ENCODE peak calls at places on chromosomes 7 and 10, in seven cellular contexts. H, Y, M, A, T, N and V are unnamed samples.

GRCh38 chr7:100580466-100581283 is 5.3 kb downstream of the LRCH4 start:
- DNase-seq in H (no peak), Y (no peak), M (no peak), A (no peak), T (no peak), N (no peak), V (no peak)

GRCh38 chr10:6343321-6344010 is 140.7 kb downstream of the PFKFB3 start:
- DNase-seq in H (no peak), Y (no peak), M (no peak), A (no peak), T (no peak), N (no peak), V (no peak)

GRCh38 chr7:106732045-106732444 is 71.1 kb upstream of the CCDC71L start:
- DNase-seq in H (no peak), Y (no peak), M (no peak), A (no peak), T (no peak), N (no peak), V (no peak)

GRCh38 chr10:123166618-123167017 is 12.4 kb downstream of the BUB3 start:
- DNase-seq in H (no peak), Y (no peak), M (no peak), A (no peak), T (no peak), N (no peak), V (no peak)

GRCh38 chr10:73875139-73875475 is 752 bp upstream of the CAMK2G start:
- DNase-seq in H (no peak), Y (no peak), M (no peak), A (peak), T (no peak), N (peak), V (peak)

GRCh38 chr7:74027124-74027682 is 770 bp upstream of the ELN start:
- DNase-seq in H (no peak), Y (no peak), M (no peak), A (no peak), T (no peak), N (no peak), V (no peak)

GRCh38 chr7:87344446-87344845 is 1.0 kb upstream of the CROT start:
- DNase-seq in H (no peak), Y (no peak), M (no peak), A (no peak), T (no peak), N (no peak), V (peak)

GRCh38 chr10:132395704-132396494 is 1.1 kb upstream of the PWWP2B start:
- DNase-seq in H (no peak), Y (no peak), M (no peak), A (no peak), T (peak), N (no peak), V (no peak)

GRCh38 chr10:33237736-33238624 is 96.5 kb downstream of the NRP1 start:
- DNase-seq in H (no peak), Y (peak), M (no peak), A (no peak), T (no peak), N (no peak), V (no peak)

GRCh38 chr10:317219-317868 is 182.1 kb downstream of the ZMYND11 start:
- DNase-seq in H (no peak), Y (no peak), M (no peak), A (no peak), T (no peak), N (peak), V (no peak)

GRCh38 chr7:44244282-44244681 is 43.5 kb downstream of the YKT6 start:
- DNase-seq in H (no peak), Y (peak), M (no peak), A (no peak), T (peak), N (peak), V (peak)

GRCh38 chr10:52316005-52316404 is 1.9 kb downstream of the DKK1 start:
- DNase-seq in H (no peak), Y (no peak), M (no peak), A (no peak), T (no peak), N (no peak), V (no peak)

GRCh38 chr10:110568055-110568735 is 700 bp downstream of the SMC3 start:
- DNase-seq in H (peak), Y (no peak), M (peak), A (peak), T (peak), N (peak), V (peak)

GRCh38 chr10:102419561-102420442 is 834 bp upstream of the FBXL15 start:
- DNase-seq in H (peak), Y (peak), M (no peak), A (peak), T (peak), N (peak), V (peak)

GRCh38 chr7:113710310-113711106 is 208.3 kb downstream of the PPP1R3A start:
- DNase-seq in H (no peak), Y (peak), M (no peak), A (no peak), T (peak), N (peak), V (peak)

GRCh38 chr7:74585844-74586243 is 71.7 kb upstream of the GTF2I start:
- DNase-seq in H (no peak), Y (no peak), M (no peak), A (no peak), T (no peak), N (no peak), V (no peak)

GRCh38 chr10:50653142-50653541 is 29.4 kb upstream of the SGMS1 start:
- DNase-seq in H (peak), Y (peak), M (no peak), A (no peak), T (no peak), N (peak), V (peak)

GRCh38 chr7:491958-492713 is 27.5 kb downstream of the PDGFA start:
- DNase-seq in H (no peak), Y (no peak), M (no peak), A (no peak), T (no peak), N (no peak), V (no peak)

GRCh38 chr7:156104501-156105336 is 292.5 kb upstream of the SHH start:
- DNase-seq in H (no peak), Y (no peak), M (no peak), A (no peak), T (no peak), N (no peak), V (no peak)

GRCh38 chr10:12841826-12842225 is 159.7 kb downstream of the CCDC3 start:
- DNase-seq in H (no peak), Y (no peak), M (no peak), A (no peak), T (no peak), N (no peak), V (no peak)

GRCh38 chr7:121938429-121938996 is 65.6 kb downstream of the PTPRZ1 start:
- DNase-seq in H (no peak), Y (no peak), M (no peak), A (no peak), T (no peak), N (no peak), V (no peak)

GRCh38 chr10:81018898-81019890 is 481.5 kb downstream of the SH2D4B start:
- DNase-seq in H (no peak), Y (peak), M (no peak), A (no peak), T (peak), N (no peak), V (peak)

GRCh38 chr10:86851329-86852207 is 95.1 kb downstream of the BMPR1A start:
- DNase-seq in H (no peak), Y (no peak), M (no peak), A (no peak), T (no peak), N (no peak), V (no peak)

GRCh38 chr10:26516540-26517101 is 78.5 kb downstream of the APBB1IP start:
- DNase-seq in H (no peak), Y (no peak), M (no peak), A (no peak), T (no peak), N (no peak), V (no peak)

GRCh38 chr7:98125758-98126157 is 19.1 kb downstream of the LMTK2 start:
- DNase-seq in H (no peak), Y (no peak), M (no peak), A (no peak), T (no peak), N (no peak), V (no peak)

GRCh38 chr7:44372560-44373417 is 47.4 kb upstream of the CAMK2B start:
- DNase-seq in H (no peak), Y (no peak), M (no peak), A (no peak), T (no peak), N (no peak), V (no peak)

GRCh38 chr10:72802291-72803118 is 91.0 kb upstream of the OIT3 start:
- DNase-seq in H (no peak), Y (no peak), M (no peak), A (no peak), T (no peak), N (no peak), V (no peak)

GRCh38 chr7:22251284-22251683 is 105.7 kb downstream of the RAPGEF5 start:
- DNase-seq in H (no peak), Y (no peak), M (no peak), A (no peak), T (no peak), N (no peak), V (no peak)